ENCODE peak calls at places on chromosomes 1 and 21, in nine cellular contexts. B, Y, R, U, F, V, L, E and W are unnamed samples.

GRCh38 chr1:150165622-150166612 is 16.2 kb downstream of the PLEKHO1 start:
- DNase-seq in E (peak), B (peak), L (peak), V (peak), U (peak), R (peak), F (peak), Y (peak), W (peak)

GRCh38 chr1:205536759-205537361 is 32.4 kb downstream of the CDK18 start:
- DNase-seq in L (peak), F (no peak), Y (no peak), B (no peak), U (no peak), V (no peak), E (no peak), R (no peak), W (no peak)

GRCh38 chr1:155323729-155324040 is 3.0 kb downstream of the RUSC1 start:
- DNase-seq in F (peak), B (peak), E (peak), R (peak), L (peak), U (peak), V (peak), Y (peak), W (peak)

GRCh38 chr1:213284626-213285025 is 233.6 kb downstream of the RPS6KC1 start:
- DNase-seq in V (no peak), R (no peak), F (no peak), U (no peak), B (no peak), L (peak), E (no peak), Y (no peak), W (peak)

GRCh38 chr1:205813755-205814058 is 709 bp upstream of the SLC41A1 start:
- DNase-seq in B (no peak), L (peak), E (peak), F (no peak), R (no peak), U (no peak), Y (no peak), V (peak), W (no peak)

GRCh38 chr21:24955275-24955961 is 651.9 kb downstream of the MRPL39 start:
- DNase-seq in L (no peak), B (no peak), Y (no peak), U (no peak), E (peak), R (no peak), F (no peak), V (no peak), W (no peak)

GRCh38 chr21:41258617-41259016 is 58.0 kb upstream of the FAM3B start:
- DNase-seq in F (no peak), E (no peak), L (peak), B (no peak), Y (no peak), V (no peak), R (no peak), U (no peak), W (no peak)

GRCh38 chr1:21280011-21280471 is 10.2 kb downstream of the ECE1 start:
- DNase-seq in V (no peak), F (no peak), L (no peak), B (no peak), E (no peak), R (no peak), Y (no peak), U (no peak), W (peak)

GRCh38 chr1:112358061-112358770 is 37.8 kb upstream of the CTTNBP2NL start:
- DNase-seq in U (no peak), L (no peak), V (no peak), B (no peak), E (no peak), R (no peak), F (no peak), Y (no peak), W (peak)

GRCh38 chr1:178527117-178527516 is 14.2 kb downstream of the TEX35 start:
- DNase-seq in B (no peak), F (no peak), U (no peak), R (no peak), L (no peak), E (no peak), Y (no peak), V (no peak), W (no peak)

GRCh38 chr1:184486761-184487445 is 100.1 kb downstream of the C1orf21 start:
- DNase-seq in B (no peak), V (no peak), U (peak), F (no peak), L (no peak), Y (no peak), R (no peak), E (no peak), W (no peak)

GRCh38 chr1:104132386-104132973 is 382.8 kb downstream of the AMY1C start:
- DNase-seq in V (no peak), U (peak), B (peak), F (peak), E (peak), R (peak), Y (peak), L (peak), W (peak)

GRCh38 chr21:46056450-46056903 is 41.4 kb upstream of the COL6A2 start:
- DNase-seq in L (no peak), F (no peak), E (no peak), R (no peak), B (no peak), Y (peak), V (no peak), U (peak), W (peak)

GRCh38 chr1:162670928-162671663 is 38.8 kb downstream of the DDR2 start:
- DNase-seq in Y (no peak), F (no peak), B (no peak), R (no peak), U (no peak), E (no peak), L (peak), V (no peak), W (peak)

GRCh38 chr1:153860285-153860684 is 62.5 kb downstream of the GATAD2B start:
- DNase-seq in L (no peak), U (no peak), B (no peak), Y (no peak), F (no peak), R (no peak), V (no peak), E (no peak), W (no peak)

GRCh38 chr1:91731815-91732214 is 154.1 kb downstream of the TGFBR3 start:
- DNase-seq in U (no peak), R (no peak), E (peak), V (no peak), F (no peak), Y (no peak), L (peak), B (no peak), W (peak)

GRCh38 chr1:209879539-209879938 is 51.8 kb downstream of the UTP25 start:
- DNase-seq in F (peak), V (no peak), E (no peak), Y (no peak), L (peak), B (no peak), U (no peak), R (no peak), W (peak)

GRCh38 chr1:245332513-245332912 is 177.7 kb downstream of the KIF26B start:
- DNase-seq in V (no peak), B (no peak), F (no peak), U (no peak), Y (no peak), L (no peak), E (no peak), R (no peak), W (peak)

GRCh38 chr1:243475966-243476365 is 220.1 kb downstream of the SDCCAG8 start:
- DNase-seq in V (no peak), B (no peak), R (peak), F (no peak), Y (no peak), L (peak), U (peak), E (no peak), W (no peak)

GRCh38 chr1:60055336-60055735 is 18.2 kb downstream of the C1orf87 start:
- DNase-seq in Y (no peak), B (no peak), R (no peak), F (no peak), V (no peak), U (no peak), L (peak), E (no peak), W (peak)

GRCh38 chr1:164772635-164773034 is 213.7 kb downstream of the PBX1 start:
- DNase-seq in V (peak), L (peak), E (peak), B (no peak), F (no peak), R (no peak), Y (peak), U (no peak), W (peak)

GRCh38 chr1:197441990-197442389 is 173.9 kb downstream of the CRB1 start:
- DNase-seq in U (peak), E (no peak), V (no peak), R (peak), B (no peak), F (no peak), Y (peak), L (no peak), W (peak)

GRCh38 chr1:97202481-97202880 is 480.9 kb downstream of the PTBP2 start:
- DNase-seq in F (no peak), V (no peak), B (no peak), U (no peak), Y (no peak), E (no peak), L (no peak), R (peak), W (peak)

GRCh38 chr1:8374812-8375211 is 56.9 kb downstream of the SLC45A1 start:
- DNase-seq in U (peak), V (peak), R (peak), F (no peak), B (peak), L (peak), E (no peak), Y (no peak), W (peak)

GRCh38 chr21:46220275-46220810 is 8.2 kb downstream of the LSS start:
- DNase-seq in B (no peak), V (no peak), Y (no peak), E (no peak), R (no peak), F (no peak), U (no peak), L (no peak), W (no peak)

GRCh38 chr1:175222296-175222938 is 29.8 kb upstream of the KIAA0040 start:
- DNase-seq in R (no peak), U (no peak), F (no peak), Y (no peak), E (no peak), L (no peak), V (no peak), B (no peak), W (no peak)

GRCh38 chr1:100353073-100353801 is 931 bp downstream of the CDC14A start:
- DNase-seq in L (no peak), B (peak), Y (peak), U (peak), F (peak), R (peak), V (no peak), E (peak), W (peak)
- TF ChIP-seq EZH2phosphoT487 in L (no peak), B (no peak), Y (no peak), U (no peak), F (no peak), R (no peak), V (no peak), E (no peak), W (no peak)

GRCh38 chr1:203225054-203225453 is 4.4 kb downstream of the CHIT1 start:
- DNase-seq in R (no peak), L (no peak), V (no peak), F (no peak), Y (no peak), E (no peak), B (no peak), U (no peak), W (no peak)
- TF ChIP-seq EZH2phosphoT487 in R (no peak), L (no peak), V (no peak), F (no peak), Y (no peak), E (no peak), B (no peak), U (no peak), W (no peak)

GRCh38 chr1:75989130-75989529 is 56.9 kb upstream of the ASB17 start:
- DNase-seq in B (no peak), R (no peak), E (no peak), V (no peak), U (no peak), F (no peak), L (no peak), Y (no peak), W (no peak)

GRCh38 chr1:75986478-75986877 is 54.3 kb upstream of the ASB17 start:
- DNase-seq in E (no peak), B (no peak), U (no peak), L (no peak), R (no peak), F (no peak), Y (no peak), V (no peak), W (peak)

GRCh38 chr1:75984781-75985180 is 52.6 kb upstream of the ASB17 start:
- DNase-seq in U (no peak), R (no peak), Y (no peak), V (no peak), F (no peak), B (no peak), L (no peak), E (no peak), W (no peak)

GRCh38 chr1:75981188-75981897 is 49.1 kb upstream of the ASB17 start:
- DNase-seq in L (no peak), U (no peak), Y (no peak), E (no peak), F (no peak), R (no peak), B (no peak), V (no peak), W (no peak)

DNA sequence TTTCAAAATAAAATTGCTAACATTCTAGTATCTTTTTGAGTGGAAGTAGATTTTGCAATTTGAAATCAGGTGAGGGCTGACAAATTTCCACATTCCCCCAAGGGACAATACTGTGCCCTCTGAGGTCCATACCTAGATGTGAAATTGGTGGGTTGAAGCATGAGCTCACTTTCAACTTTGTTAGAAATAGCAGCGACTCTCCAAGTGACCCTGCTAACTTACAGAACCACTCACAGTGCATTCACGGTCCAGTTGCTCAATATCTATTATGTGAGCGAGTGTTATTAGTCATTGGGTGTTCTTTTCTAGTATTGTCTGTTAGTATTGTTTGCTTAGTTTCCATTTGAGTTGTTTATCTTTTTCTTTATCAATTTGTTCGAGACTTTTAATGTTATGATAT is 53.6 kb upstream of the ASB17 start:
- DNase-seq in B (no peak), E (no peak), V (no peak), U (no peak), F (no peak), Y (no peak), L (peak), R (no peak), W (peak)
- TF ChIP-seq EZH2phosphoT487 in B (no peak), E (no peak), V (no peak), U (no peak), F (no peak), Y (no peak), L (no peak), R (no peak), W (no peak)

GRCh38 chr1:36440044-36440443 is 10.2 kb downstream of the OSCP1 start:
- DNase-seq in Y (no peak), U (no peak), L (no peak), V (no peak), E (no peak), B (no peak), R (no peak), F (no peak), W (no peak)
- TF ChIP-seq EZH2phosphoT487 in Y (no peak), U (no peak), L (no peak), V (no peak), E (no peak), B (no peak), R (no peak), F (no peak), W (no peak)

GRCh38 chr1:226059709-226060108 is 2.8 kb upstream of the H3-3A start:
- DNase-seq in F (no peak), U (no peak), Y (no peak), L (no peak), R (no peak), B (no peak), E (no peak), V (no peak), W (no peak)

GRCh38 chr1:226062558-226063361 is at the start of gene H3-3A:
- DNase-seq in F (peak), R (peak), L (peak), B (peak), U (peak), E (peak), Y (peak), V (peak), W (peak)

GRCh38 chr1:226060427-226060826 is 2.1 kb upstream of the H3-3A start:
- DNase-seq in L (no peak), U (no peak), B (no peak), E (no peak), R (no peak), F (no peak), Y (no peak), V (no peak), W (no peak)

GRCh38 chr1:226061793-226062557 is 541 bp upstream of the H3-3A start:
- DNase-seq in E (no peak), U (peak), R (peak), F (peak), B (peak), V (no peak), L (peak), Y (peak), W (peak)

GRCh38 chr1:226060976-226061792 is 1.3 kb upstream of the H3-3A start:
- DNase-seq in L (peak), Y (no peak), F (peak), V (no peak), B (no peak), E (no peak), R (no peak), U (no peak), W (peak)
- TF ChIP-seq EZH2phosphoT487 in L (no peak), Y (no peak), F (no peak), V (no peak), B (no peak), E (no peak), R (no peak), U (no peak), W (no peak)